ENCODE peak calls at places on chromosomes 11 and 22, in five cellular contexts. K is mesendoderm, Z is H9, I is H1, E is neuronal stem cell. G is an unnamed sample.

GRCh38 chr22:43319661-43320486 is 23.3 kb downstream of the SCUBE1 start:
- DNase-seq in K (no peak), Z (no peak), I (no peak), E (no peak), G (no peak)

GRCh38 chr11:29293825-29294224 is 723.0 kb downstream of the KCNA4 start:
- DNase-seq in K (no peak), Z (no peak), I (no peak), E (no peak), G (peak)

GRCh38 chr11:32809313-32809712 is 14.9 kb upstream of the CCDC73 start:
- DNase-seq in K (peak), Z (peak), I (peak), E (peak), G (peak)

GRCh38 chr22:36928181-36928580 is 14.8 kb downstream of the CSF2RB start:
- DNase-seq in K (no peak), Z (no peak), I (no peak), E (no peak), G (no peak)

GRCh38 chr11:45850446-45850845 is 3.2 kb downstream of the CRY2 start:
- DNase-seq in K (no peak), Z (no peak), I (no peak), E (no peak), G (peak)

GRCh38 chr11:66546368-66546965 is at the start of gene ACTN3:
- DNase-seq in K (peak), Z (peak), I (peak), E (peak), G (no peak)

GRCh38 chr11:44427432-44427831 is 117.5 kb upstream of the ALX4 start:
- DNase-seq in K (peak), Z (peak), I (peak), E (no peak), G (no peak)

GRCh38 chr11:113475160-113475761 is at the start of gene DRD2:
- DNase-seq in K (peak), Z (peak), I (peak), E (peak), G (no peak)

GRCh38 chr22:37777122-37777687 is 30.5 kb upstream of the GCAT start:
- DNase-seq in K (peak), Z (no peak), I (no peak), E (no peak), G (peak)

GRCh38 chr11:57873196-57873911 is 111.8 kb downstream of the CTNND1 start:
- DNase-seq in K (no peak), Z (no peak), I (no peak), E (no peak), G (peak)

GRCh38 chr11:64648551-64648950 is 57.5 kb downstream of the SLC22A12 start:
- DNase-seq in K (no peak), Z (no peak), I (no peak), E (no peak), G (no peak)

GRCh38 chr11:130601141-130601540 is 152.7 kb downstream of the ADAMTS15 start:
- DNase-seq in K (peak), Z (peak), I (peak), E (no peak), G (peak)

GRCh38 chr11:35389897-35390462 is 29.4 kb downstream of the SLC1A2 start:
- DNase-seq in K (no peak), Z (no peak), I (no peak), E (no peak), G (no peak)

GRCh38 chr22:27800250-27801131 is 1.1 kb downstream of the MN1 start:
- DNase-seq in K (no peak), Z (no peak), I (no peak), E (peak), G (no peak)

GRCh38 chr22:22983123-22983522 is 87.2 kb upstream of the GNAZ start:
- DNase-seq in K (no peak), Z (no peak), I (no peak), E (no peak), G (no peak)

GRCh38 chr11:74398244-74399159 is at the start of gene PGM2L1:
- DNase-seq in K (peak), Z (peak), I (peak), E (peak), G (peak)

GRCh38 chr22:42711281-42711731 is 9.4 kb downstream of the A4GALT start:
- DNase-seq in K (no peak), Z (no peak), I (no peak), E (no peak), G (no peak)

GRCh38 chr11:47944555-47945128 is 35.7 kb upstream of the PTPRJ start:
- DNase-seq in K (no peak), Z (no peak), I (no peak), E (no peak), G (no peak)

GRCh38 chr11:72786305-72787261 is 7.3 kb downstream of the STARD10 start:
- DNase-seq in K (no peak), Z (no peak), I (no peak), E (no peak), G (no peak)

DNA sequence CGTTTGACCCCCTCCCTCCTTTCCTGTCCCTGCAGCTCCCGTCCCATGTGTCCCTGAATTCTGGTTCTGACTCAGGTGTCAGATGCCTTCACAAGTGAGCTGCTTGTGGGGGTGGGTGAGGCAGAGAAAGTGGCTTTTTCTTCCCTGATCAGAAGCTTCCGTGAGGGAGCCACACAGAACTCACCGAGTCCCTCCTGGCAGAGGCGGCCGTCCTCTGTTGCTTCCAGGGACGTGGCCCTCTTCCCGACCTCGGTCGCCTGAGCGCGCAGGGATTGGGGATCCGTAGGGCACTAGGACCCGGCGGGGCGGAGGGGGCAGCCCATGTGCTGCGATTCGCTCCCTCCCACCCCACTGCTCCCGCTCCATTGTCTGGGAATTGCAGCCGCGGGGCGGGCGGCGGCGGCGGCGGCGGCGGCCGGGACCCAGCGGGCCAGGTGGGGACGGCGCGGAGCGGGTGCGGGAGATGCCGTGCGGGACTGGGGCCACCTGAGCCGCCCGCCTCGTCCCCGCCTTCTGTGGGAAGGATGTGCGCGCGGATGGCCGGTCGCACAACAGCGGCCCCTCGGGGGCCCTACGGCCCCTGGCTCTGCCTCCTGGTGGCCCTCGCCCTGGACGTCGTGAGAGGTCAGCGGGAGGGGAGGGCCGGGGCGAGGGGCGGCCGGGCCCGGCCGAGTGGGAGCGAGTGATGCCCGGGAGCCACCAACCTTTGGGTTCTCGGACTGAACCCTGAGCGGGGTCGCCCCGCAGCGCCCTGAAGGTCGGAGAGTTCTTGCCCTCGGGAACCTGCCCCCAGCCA is at the start of gene TMEM132A:
- DNase-seq in K (peak), Z (peak), I (peak), E (peak), G (peak)
- H3K23ac ChIP-seq in K (peak), Z (no peak), I (no peak), E (peak), G (peak)

DNA sequence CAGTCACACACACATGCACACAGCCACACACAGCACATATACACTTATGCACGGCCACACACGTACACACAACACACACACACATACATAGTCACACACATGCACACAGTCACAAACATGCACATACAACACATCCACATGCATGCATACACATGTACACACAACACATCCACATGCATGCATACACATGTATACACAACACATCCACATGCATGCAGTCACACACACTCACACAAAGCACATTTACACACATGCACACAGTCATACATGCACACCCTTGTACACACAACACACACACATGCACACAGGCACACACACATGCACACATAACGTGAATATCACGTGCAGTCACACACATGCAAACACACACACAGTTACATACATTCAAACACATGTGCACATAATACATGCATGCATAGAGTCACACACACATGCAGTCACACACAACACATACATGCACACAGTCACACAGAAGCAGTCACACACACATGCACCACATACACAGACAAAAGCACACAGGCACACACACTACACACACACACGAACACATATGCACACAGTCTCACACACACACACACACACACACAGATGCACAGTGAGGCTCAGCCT is 18.8 kb downstream of the IFITM10 start:
- DNase-seq in K (no peak), Z (no peak), I (no peak), E (no peak), G (no peak)
- H3K23ac ChIP-seq in K (no peak), Z (no peak), I (peak), E (peak), G (peak)

GRCh38 chr22:32904044-32904443 is 102.5 kb downstream of the TIMP3 start:
- DNase-seq in K (peak), Z (peak), I (no peak), E (peak), G (peak)
- H3K23ac ChIP-seq in K (no peak), Z (no peak), I (no peak), E (no peak), G (no peak)

DNA sequence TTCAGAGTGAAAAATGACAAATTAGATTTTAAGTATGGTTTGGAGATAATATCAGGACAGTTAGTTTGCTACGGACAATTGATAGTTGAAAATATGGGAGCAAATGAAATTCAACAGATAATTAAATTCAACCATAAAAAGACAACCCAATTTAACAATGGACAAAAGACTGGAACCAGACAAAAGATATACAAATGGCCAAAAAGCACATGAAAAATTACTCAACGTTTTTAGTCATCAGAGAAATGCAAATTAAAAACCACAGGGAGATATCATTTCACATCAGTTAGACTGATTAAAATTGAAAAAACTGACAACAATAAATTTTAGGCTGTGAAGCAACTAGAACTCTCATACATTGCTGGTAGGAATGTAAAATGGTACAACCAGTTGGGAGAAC is 27.2 kb downstream of the SIK2 start:
- DNase-seq in K (no peak), Z (no peak), I (no peak), E (no peak), G (no peak)
- H3K23ac ChIP-seq in K (no peak), Z (no peak), I (no peak), E (no peak), G (no peak)